ENCODE peak calls at places on chromosomes 6 and 20, in seven cellular contexts. D, P, L, Z, E, G and H are unnamed samples.

GRCh38 chr6:92427408-92427905 is 991.9 kb downstream of the EPHA7 start:
- DNase-seq in D (no peak), P (no peak), L (no peak), Z (no peak), E (no peak), G (no peak), H (no peak)

GRCh38 chr6:113858605-113859348 is 1.6 kb downstream of the MARCKS start:
- DNase-seq in D (peak), P (peak), L (peak), Z (peak), E (peak), G (peak), H (peak)

GRCh38 chr6:82567621-82568020 is 204.0 kb downstream of the TPBG start:
- DNase-seq in D (no peak), P (no peak), L (no peak), Z (no peak), E (no peak), G (no peak), H (no peak)

GRCh38 chr20:64044484-64045247 is 4.8 kb downstream of the SOX18 start:
- DNase-seq in D (no peak), P (no peak), L (no peak), Z (no peak), E (no peak), G (no peak), H (no peak)

GRCh38 chr6:11538049-11538798 is 675 bp downstream of the TMEM170B start:
- DNase-seq in D (peak), P (peak), L (peak), Z (no peak), E (peak), G (no peak), H (peak)

GRCh38 chr20:57621426-57622200 is 1.4 kb upstream of the ZBP1 start:
- DNase-seq in D (no peak), P (peak), L (no peak), Z (no peak), E (no peak), G (no peak), H (no peak)

GRCh38 chr20:62063981-62064787 is 1.5 kb downstream of the TAF4 start:
- DNase-seq in D (peak), P (no peak), L (peak), Z (peak), E (no peak), G (no peak), H (no peak)

GRCh38 chr6:168908166-168908565 is 345.5 kb downstream of the THBS2 start:
- DNase-seq in D (no peak), P (no peak), L (no peak), Z (no peak), E (no peak), G (no peak), H (no peak)

GRCh38 chr20:19403549-19403948 is 191.1 kb downstream of the SLC24A3 start:
- DNase-seq in D (no peak), P (no peak), L (no peak), Z (no peak), E (no peak), G (no peak), H (no peak)

GRCh38 chr6:48641544-48641943 is 530.5 kb upstream of the PTCHD4 start:
- DNase-seq in D (no peak), P (no peak), L (no peak), Z (no peak), E (no peak), G (no peak), H (no peak)

GRCh38 chr6:36616888-36617521 is 22.8 kb downstream of the SRSF3 start:
- DNase-seq in D (no peak), P (no peak), L (peak), Z (no peak), E (no peak), G (no peak), H (no peak)

GRCh38 chr6:65191412-65191811 is 515.6 kb downstream of the EYS start:
- DNase-seq in D (no peak), P (no peak), L (no peak), Z (no peak), E (no peak), G (no peak), H (no peak)

GRCh38 chr6:17935188-17936149 is 52.0 kb downstream of the KIF13A start:
- DNase-seq in D (no peak), P (no peak), L (no peak), Z (no peak), E (no peak), G (no peak), H (no peak)

GRCh38 chr6:14172575-14172974 is 55.0 kb downstream of the CD83 start:
- DNase-seq in D (no peak), P (no peak), L (no peak), Z (no peak), E (no peak), G (no peak), H (no peak)

GRCh38 chr6:136113736-136114173 is 136.4 kb downstream of the MTFR2 start:
- DNase-seq in D (no peak), P (no peak), L (peak), Z (no peak), E (no peak), G (no peak), H (no peak)

GRCh38 chr20:38878798-38879197 is 47.4 kb upstream of the FAM83D start:
- DNase-seq in D (no peak), P (no peak), L (no peak), Z (peak), E (no peak), G (no peak), H (no peak)

GRCh38 chr20:42749548-42749947 is 440.2 kb downstream of the PTPRT start:
- DNase-seq in D (no peak), P (no peak), L (no peak), Z (no peak), E (no peak), G (no peak), H (no peak)

GRCh38 chr6:36824262-36824661 is 15.0 kb downstream of the CPNE5 start:
- DNase-seq in D (no peak), P (no peak), L (no peak), Z (no peak), E (no peak), G (no peak), H (no peak)

GRCh38 chr6:106751501-106752252 is 122.3 kb downstream of the QRSL1 start:
- DNase-seq in D (no peak), P (no peak), L (no peak), Z (no peak), E (no peak), G (no peak), H (no peak)

GRCh38 chr6:68639826-68640505 is 4.9 kb downstream of the ADGRB3 start:
- DNase-seq in D (no peak), P (peak), L (no peak), Z (no peak), E (no peak), G (no peak), H (no peak)
- TF ChIP-seq TAF1 in D (no peak), P (no peak), L (no peak), Z (no peak), E (no peak), G (no peak), H (no peak)

DNA sequence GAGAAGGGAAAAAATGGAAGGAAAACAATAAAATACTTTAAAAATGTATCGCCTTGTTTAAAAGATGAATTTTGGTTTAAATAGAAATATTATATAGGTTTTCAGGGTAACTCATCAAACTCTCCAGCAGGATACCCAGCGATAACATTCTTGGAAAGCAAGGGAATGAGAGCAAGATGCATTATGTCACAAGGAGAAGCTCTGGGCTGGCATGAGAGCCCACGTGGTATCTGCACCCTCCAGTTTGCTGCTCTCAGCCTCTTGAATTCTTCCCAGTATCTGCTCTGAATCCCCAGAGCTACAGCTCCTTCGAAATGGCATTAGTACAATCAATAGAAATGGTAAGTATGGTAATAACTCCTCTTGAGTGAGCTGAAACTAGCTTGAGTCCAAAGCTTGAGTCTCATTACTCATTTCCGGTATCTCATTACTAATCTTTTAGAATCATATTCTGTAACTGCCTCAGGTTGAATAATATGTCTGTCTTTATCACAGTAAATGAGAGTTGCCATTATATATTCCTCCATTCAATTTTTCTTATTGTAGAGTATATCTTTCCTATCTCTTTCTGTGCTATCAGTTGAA is 4.9 kb upstream of the TMEM242 start:
- DNase-seq in D (no peak), P (no peak), L (no peak), Z (no peak), E (no peak), G (no peak), H (no peak)
- TF ChIP-seq TAF1 in D (no peak), P (no peak), L (no peak), Z (no peak), E (no peak), G (no peak), H (no peak)

GRCh38 chr6:141326426-141326825 is 806.3 kb upstream of the GJE1 start:
- DNase-seq in D (no peak), P (no peak), L (no peak), Z (peak), E (no peak), G (no peak), H (no peak)
- TF ChIP-seq TAF1 in D (no peak), P (no peak), L (no peak), Z (no peak), E (no peak), G (no peak), H (no peak)

DNA sequence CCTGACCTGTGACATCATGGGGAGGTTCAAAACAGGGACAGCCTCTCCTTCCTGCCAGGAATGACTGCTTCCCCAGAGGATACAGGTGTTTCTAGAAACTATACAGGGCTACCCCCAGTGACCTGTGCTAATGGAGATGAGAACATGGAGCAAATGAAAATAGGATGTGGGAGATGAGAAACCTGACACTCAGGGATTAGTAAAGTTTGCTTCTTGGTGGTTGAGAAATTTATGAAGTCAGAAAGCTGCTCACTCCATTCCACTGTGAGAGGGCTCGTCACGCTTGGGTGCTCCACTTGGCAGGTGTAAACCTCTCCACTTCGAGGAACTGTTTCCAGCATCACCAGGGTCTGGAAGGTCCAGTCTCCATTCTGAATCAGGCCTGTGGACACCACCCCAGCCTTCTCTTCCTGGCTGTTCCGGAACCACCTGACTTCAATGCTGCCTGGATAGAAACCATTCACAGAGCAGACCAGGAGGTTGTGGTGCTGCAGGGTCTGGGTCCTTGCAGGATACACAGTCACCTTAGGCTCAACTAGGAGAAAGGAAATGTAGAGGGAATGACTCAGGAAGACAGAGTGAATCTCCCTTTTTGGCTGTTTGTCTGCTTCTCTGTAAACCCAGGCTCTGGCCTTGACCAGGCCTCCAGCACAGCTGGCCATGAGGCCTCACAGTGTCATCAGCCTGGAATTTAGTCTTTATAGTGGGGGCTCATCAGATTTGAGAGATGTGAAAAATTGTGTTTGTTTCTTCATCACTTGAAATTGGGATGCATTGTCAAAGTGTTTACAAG is 10.8 kb downstream of the HLA-DRB5 start:
- DNase-seq in D (no peak), P (no peak), L (no peak), Z (peak), E (no peak), G (no peak), H (no peak)
- TF ChIP-seq TAF1 in D (no peak), P (no peak), L (no peak), Z (no peak), E (no peak), G (no peak), H (no peak)

GRCh38 chr6:1482381-1483166 is 93.2 kb downstream of the FOXF2 start:
- DNase-seq in D (no peak), P (no peak), L (no peak), Z (no peak), E (no peak), G (peak), H (peak)
- TF ChIP-seq TAF1 in D (no peak), P (no peak), L (no peak), Z (no peak), E (no peak), G (no peak), H (no peak)

DNA sequence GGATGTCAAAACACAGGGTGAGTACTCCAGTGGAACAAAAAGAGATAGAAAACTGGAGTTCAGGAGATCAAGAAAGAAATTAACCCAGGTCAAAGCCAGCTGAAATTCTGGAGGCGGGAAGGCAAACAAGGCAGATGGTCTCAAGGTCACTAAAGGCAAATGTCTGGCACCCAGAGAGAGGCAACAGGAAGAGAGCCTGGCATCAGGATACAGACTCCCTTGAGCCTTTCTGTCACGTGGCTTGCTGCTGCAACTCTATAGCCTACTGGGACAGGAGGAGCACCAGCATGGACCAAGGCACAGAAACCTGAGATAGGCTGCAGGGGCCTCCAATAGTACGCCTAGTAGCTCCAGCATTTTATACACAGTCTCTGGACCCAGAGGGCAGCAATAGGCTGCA is 75.2 kb downstream of the SEL1L2 start:
- DNase-seq in D (no peak), P (no peak), L (no peak), Z (peak), E (no peak), G (no peak), H (no peak)
- TF ChIP-seq TAF1 in D (no peak), P (no peak), L (no peak), Z (no peak), E (no peak), G (no peak), H (no peak)

DNA sequence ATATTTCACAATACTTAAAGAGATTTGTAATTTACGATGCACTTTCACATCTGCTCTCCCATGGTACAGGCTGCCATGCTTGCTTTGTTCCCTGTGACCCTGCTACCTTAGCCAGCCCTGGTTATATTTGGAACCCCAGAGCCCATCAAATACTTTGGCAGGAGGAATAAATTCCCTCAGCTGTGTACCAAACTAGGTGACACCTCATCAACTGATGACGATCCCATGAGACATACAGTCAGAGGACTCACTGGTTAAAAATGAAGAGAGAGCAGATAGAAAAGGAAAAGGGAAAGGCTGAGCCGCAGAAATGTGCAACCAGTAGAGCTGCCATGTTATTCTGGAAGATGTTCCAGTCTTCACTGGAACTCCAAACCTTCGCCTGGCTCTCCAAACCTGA is 120.0 kb downstream of the SIM1 start:
- DNase-seq in D (no peak), P (no peak), L (no peak), Z (no peak), E (no peak), G (no peak), H (no peak)
- TF ChIP-seq TAF1 in D (no peak), P (no peak), L (no peak), Z (no peak), E (no peak), G (no peak), H (no peak)

GRCh38 chr20:10562929-10563328 is 110.9 kb downstream of the JAG1 start:
- DNase-seq in D (no peak), P (no peak), L (no peak), Z (no peak), E (no peak), G (no peak), H (no peak)

GRCh38 chr20:10558635-10559187 is 115.1 kb downstream of the JAG1 start:
- DNase-seq in D (no peak), P (no peak), L (no peak), Z (no peak), E (no peak), G (peak), H (no peak)

GRCh38 chr20:10561302-10561701 is 112.5 kb downstream of the JAG1 start:
- DNase-seq in D (no peak), P (no peak), L (no peak), Z (no peak), E (no peak), G (no peak), H (no peak)

GRCh38 chr20:10559266-10559665 is 114.5 kb downstream of the JAG1 start:
- DNase-seq in D (no peak), P (no peak), L (no peak), Z (no peak), E (no peak), G (no peak), H (no peak)

GRCh38 chr20:10560681-10561080 is 113.1 kb downstream of the JAG1 start:
- DNase-seq in D (no peak), P (no peak), L (no peak), Z (no peak), E (no peak), G (no peak), H (no peak)
- TF ChIP-seq TAF1 in D (no peak), P (no peak), L (no peak), Z (no peak), E (no peak), G (no peak), H (no peak)

GRCh38 chr6:8181162-8181909 is 79.0 kb upstream of the EEF1E1 start:
- DNase-seq in D (no peak), P (no peak), L (no peak), Z (no peak), E (no peak), G (no peak), H (no peak)
- TF ChIP-seq TAF1 in D (no peak), P (no peak), L (no peak), Z (no peak), E (no peak), G (no peak), H (no peak)